ENCODE peak calls at places on chromosomes 6 and 20, in seven cellular contexts. B is Peyer's patch; L is ovary; W is breast epithelium; X is CD8-positive, alpha-beta T cell; S is aorta; N is thoracic aorta. G is an unnamed sample.

GRCh38 chr6:38262041-38262440 is 377.7 kb downstream of the BTBD9 start:
- DNase-seq in X (no peak), L (no peak), B (no peak), S (no peak), W (no peak), N (no peak), G (no peak)

GRCh38 chr6:116572162-116572561 is 858 bp downstream of the RWDD1 start:
- DNase-seq in W (no peak), L (no peak), B (no peak), X (no peak), S (no peak), N (no peak), G (no peak)

GRCh38 chr6:39102024-39102820 is 12.8 kb downstream of the SAYSD1 start:
- DNase-seq in N (no peak), B (no peak), X (no peak), W (no peak), S (peak; percentile 76), L (no peak), G (no peak)

GRCh38 chr20:57445298-57445697 is 54.1 kb downstream of the RBM38 start:
- DNase-seq in X (no peak), W (no peak), B (no peak), N (peak; percentile 77), L (peak; percentile 79), S (peak; percentile 90), G (peak; percentile 79)

GRCh38 chr6:109720336-109720735 is 29.2 kb downstream of the FIG4 start:
- DNase-seq in S (no peak), X (no peak), W (no peak), L (no peak), B (no peak), N (no peak), G (no peak)

GRCh38 chr20:54294094-54294493 is 86.2 kb downstream of the PFDN4 start:
- DNase-seq in L (no peak), S (no peak), B (no peak), W (no peak), X (no peak), N (no peak), G (no peak)

GRCh38 chr6:6058054-6058444 is 51.3 kb upstream of the NRN1 start:
- DNase-seq in W (no peak), N (no peak), L (no peak), X (no peak), S (peak; percentile 68), B (no peak), G (no peak)

GRCh38 chr6:45746046-45746445 is 269.6 kb downstream of the CLIC5 start:
- DNase-seq in X (no peak), L (no peak), B (no peak), W (no peak), S (no peak), N (no peak), G (no peak)

GRCh38 chr6:6811151-6812002 is 222.9 kb downstream of the LY86 start:
- DNase-seq in S (no peak), L (peak; percentile 40), X (peak; percentile 79), N (no peak), B (peak; percentile 64), W (peak; percentile 62), G (peak; percentile 92)

GRCh38 chr6:109187399-109188114 is 92.2 kb downstream of the CEP57L1 start:
- DNase-seq in X (peak; percentile 55), S (no peak), B (peak; percentile 57), L (peak; percentile 44), W (peak; percentile 56), N (no peak), G (no peak)

GRCh38 chr20:46229478-46229877 is 78.8 kb downstream of the CDH22 start:
- DNase-seq in X (no peak), N (no peak), L (no peak), W (no peak), S (no peak), B (no peak), G (no peak)

GRCh38 chr6:112773217-112773616 is 426.1 kb downstream of the RFPL4B start:
- DNase-seq in X (no peak), N (no peak), S (no peak), L (no peak), B (no peak), W (no peak), G (no peak)

GRCh38 chr6:105028898-105029297 is 72.0 kb downstream of the LIN28B start:
- DNase-seq in L (no peak), N (no peak), S (no peak), W (no peak), X (no peak), B (no peak), G (no peak)

GRCh38 chr6:39790772-39791171 is 1.4 kb upstream of the DAAM2 start:
- DNase-seq in W (no peak), L (no peak), X (no peak), N (no peak), S (no peak), B (no peak), G (no peak)

GRCh38 chr6:138410972-138411667 is 7.1 kb downstream of the HEBP2 start:
- DNase-seq in X (no peak), B (no peak), W (no peak), N (no peak), S (no peak), L (no peak), G (no peak)

GRCh38 chr6:15260099-15260821 is 14.4 kb downstream of the JARID2 start:
- DNase-seq in X (no peak), N (no peak), S (no peak), L (no peak), B (no peak), W (no peak), G (no peak)

GRCh38 chr6:4936681-4937041 is 67.2 kb downstream of the RPP40 start:
- DNase-seq in S (no peak), W (no peak), L (no peak), X (no peak), B (no peak), N (no peak), G (no peak)

GRCh38 chr20:20368414-20369352 is 779 bp downstream of the INSM1 start:
- DNase-seq in N (no peak), L (no peak), S (no peak), W (no peak), X (no peak), B (no peak), G (no peak)

GRCh38 chr20:13260620-13261279 is 39.7 kb downstream of the ISM1 start:
- DNase-seq in N (no peak), L (no peak), W (no peak), B (no peak), X (no peak), S (no peak), G (no peak)

GRCh38 chr20:1286267-1287036 is 20.4 kb downstream of the SNPH start:
- DNase-seq in B (no peak), N (no peak), X (peak; percentile 73), W (no peak), S (no peak), L (no peak), G (no peak)

GRCh38 chr6:53322188-53323029 is 26.3 kb downstream of the ELOVL5 start:
- DNase-seq in N (no peak), X (no peak), L (no peak), W (no peak), B (no peak), S (no peak), G (no peak)

DNA sequence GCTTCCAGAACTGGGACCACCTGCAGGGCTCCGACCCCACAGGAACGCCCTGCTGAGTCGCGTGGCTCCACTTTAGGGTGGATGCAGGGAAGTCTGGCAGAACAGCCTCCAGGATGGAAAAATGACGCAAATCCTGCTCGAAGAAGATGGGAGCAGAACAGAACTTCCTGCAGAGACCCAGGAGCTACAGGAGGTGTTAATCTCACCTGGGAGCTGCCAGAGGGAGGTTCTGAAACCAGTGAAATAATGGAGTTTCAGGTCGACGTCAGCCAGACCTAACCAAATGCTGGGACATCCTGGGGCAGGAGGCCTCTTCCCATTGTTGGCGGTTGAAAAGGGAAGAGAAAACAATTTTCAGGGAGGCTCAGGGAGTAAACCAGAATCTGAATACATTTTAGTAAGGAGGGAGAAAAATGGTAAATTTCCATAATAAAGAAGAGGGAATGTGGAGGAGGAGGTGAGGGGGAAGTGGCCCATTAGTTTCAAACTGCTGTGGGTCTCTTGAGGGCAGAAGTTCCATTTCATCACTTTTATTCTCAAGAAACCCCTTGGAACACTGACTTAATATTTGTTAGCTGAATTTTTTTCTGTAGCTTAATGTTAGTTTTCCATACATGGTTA is 558.4 kb upstream of the CDH4 start:
- DNase-seq in S (no peak), L (no peak), X (no peak), W (no peak), N (no peak), B (no peak), G (no peak)
- H3K9me3 ChIP-seq in S (no peaks in the 10 kb centered on the region), L (no peaks in the 10 kb centered on the region), X (no peaks in the 10 kb centered on the region), W (no peaks in the 10 kb centered on the region), N (no peaks in the 10 kb centered on the region), B (no peaks in the 10 kb centered on the region), G (no peaks in the 10 kb centered on the region)

DNA sequence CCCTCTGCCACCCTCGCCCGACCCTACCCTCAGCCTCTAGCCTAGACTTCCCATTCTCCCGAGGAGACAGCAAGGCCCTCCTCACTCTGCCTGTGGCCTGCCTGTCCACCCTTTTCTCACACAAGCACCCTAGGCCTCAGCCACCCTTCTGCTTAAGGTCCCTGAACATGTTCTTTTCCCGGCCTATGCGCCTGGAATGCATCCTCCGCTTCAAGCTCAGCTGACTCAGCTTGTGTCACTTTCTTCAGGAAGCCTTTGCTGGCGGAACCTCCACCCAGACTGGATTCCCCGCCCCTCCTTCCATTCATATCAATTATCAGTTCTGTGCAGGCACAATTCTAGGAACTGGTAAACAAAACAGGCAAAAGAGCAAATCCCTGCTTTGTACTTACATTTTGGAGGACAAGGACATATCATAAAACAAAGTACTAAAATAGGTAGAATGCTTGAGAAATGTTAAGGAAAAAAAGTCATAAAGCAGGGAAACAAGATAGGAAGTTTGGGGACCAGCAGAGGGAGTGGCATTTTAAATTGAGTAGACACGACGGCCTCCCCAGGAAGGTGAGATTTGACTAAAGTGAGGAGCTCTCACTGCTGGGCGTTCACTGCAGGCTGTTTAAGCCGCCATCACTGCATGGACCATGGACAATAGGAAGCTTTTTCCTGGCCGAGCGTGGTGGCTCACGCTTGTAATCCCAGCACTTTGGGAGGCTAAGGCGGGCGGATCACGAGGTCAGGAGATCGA is 17.9 kb upstream of the SNHG17 start:
- DNase-seq in N (no peak), W (peak; percentile 31), L (no peak), X (no peak), S (peak; percentile 55), B (no peak), G (peak; percentile 71)
- H3K27ac ChIP-seq in N (no peak overlapping the region), W (no peak overlapping the region), L (no peak overlapping the region), X (no peak overlapping the region), S (no peak overlapping the region), B (no peak overlapping the region), G (peak overlapping the region; percentile 43)

DNA sequence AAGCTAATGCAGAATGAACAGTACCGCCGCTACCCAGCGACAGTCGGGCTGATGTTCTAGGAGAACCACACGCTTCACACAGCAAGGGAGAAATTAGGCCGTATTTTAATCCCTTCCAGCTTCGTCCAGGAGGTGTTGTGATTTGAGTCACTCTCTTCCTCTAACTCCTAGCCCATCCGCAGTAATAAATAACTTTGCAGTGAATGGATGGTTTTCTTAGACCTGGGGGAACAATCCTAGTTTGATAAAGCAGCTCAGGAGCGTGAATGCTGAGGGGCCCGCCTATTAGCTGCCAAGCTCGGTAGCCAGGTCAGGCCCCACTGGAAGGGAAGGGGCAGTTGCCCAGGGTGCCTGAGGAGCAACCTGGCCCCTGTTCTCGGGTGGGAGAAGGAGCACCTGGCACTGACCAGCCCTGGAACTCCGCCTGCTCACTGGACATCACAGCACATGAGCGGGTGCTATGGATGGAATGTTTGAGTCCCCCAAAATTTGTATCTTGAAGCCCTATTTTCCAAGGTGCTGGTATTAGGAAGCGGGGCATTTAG is 146.0 kb upstream of the AFDN start:
- DNase-seq in S (no peak), N (no peak), X (no peak), B (peak; percentile 30), W (no peak), L (no peak), G (no peak)
- H3K9me3 ChIP-seq in S (no peaks in the 10 kb centered on the region), N (no peaks in the 10 kb centered on the region), X (no peaks in the 10 kb centered on the region), B (no peaks in the 10 kb centered on the region), W (no peaks in the 10 kb centered on the region), L (no peaks in the 10 kb centered on the region), G (no peaks in the 10 kb centered on the region)

GRCh38 chr6:41684311-41685182 is 46.3 kb downstream of the MDFI start:
- DNase-seq in L (no peak), N (no peak), X (no peak), S (peak; percentile 66), W (no peak), B (peak; percentile 43), G (no peak)
- H3K27ac ChIP-seq in L (no peak overlapping the region), N (no peak overlapping the region), X (no peak overlapping the region), S (no peak overlapping the region), W (no peak overlapping the region), B (no peak overlapping the region), G (no peak overlapping the region)

G was measured in RWPE2.